ENCODE peak calls at places on chromosome 13, in five cellular contexts. A is AG04450, Z is fibroblast of the conjunctiva, O is kidney, W is NCI-H748 treated with DMSO at 0.1 percent for 48 hours. H is an unnamed sample.

GRCh38 chr13:21759911-21760310 is 89.0 kb downstream of the FGF9 start:
- DNase-seq in A (no peak), Z (no peak), O (no peak), W (no peak), H (no peak)

GRCh38 chr13:50526771-50527567 is 316.5 kb downstream of the DLEU7 start:
- DNase-seq in A (no peak), Z (no peak), O (peak), W (no peak), H (peak)

GRCh38 chr13:37194428-37194861 is 89.0 kb upstream of the CSNK1A1L start:
- DNase-seq in A (peak), Z (peak), O (no peak), W (peak), H (no peak)

GRCh38 chr13:99028890-99029289 is 51.0 kb upstream of the DOCK9 start:
- DNase-seq in A (no peak), Z (no peak), O (no peak), W (no peak), H (no peak)

GRCh38 chr13:85148009-85148408 is 651.2 kb downstream of the SLITRK6 start:
- DNase-seq in A (no peak), Z (no peak), O (no peak), W (no peak), H (peak)

GRCh38 chr13:41465215-41465907 is 8.0 kb downstream of the RGCC start:
- DNase-seq in A (peak), Z (no peak), O (peak), W (no peak), H (no peak)

GRCh38 chr13:86409466-86410241 is 610.4 kb upstream of the SLITRK6 start:
- DNase-seq in A (no peak), Z (no peak), O (no peak), W (no peak), H (no peak)

GRCh38 chr13:104315606-104316005 is 1249.4 kb upstream of the SLC10A2 start:
- DNase-seq in A (peak), Z (peak), O (no peak), W (no peak), H (no peak)

GRCh38 chr13:49386664-49387063 is 57.2 kb downstream of the CAB39L start:
- DNase-seq in A (no peak), Z (no peak), O (no peak), W (no peak), H (no peak)

GRCh38 chr13:43261018-43261417 is 237.6 kb downstream of the DNAJC15 start:
- DNase-seq in A (peak), Z (no peak), O (no peak), W (no peak), H (no peak)

GRCh38 chr13:38821753-38822551 is 135.1 kb downstream of the FREM2 start:
- DNase-seq in A (no peak), Z (no peak), O (no peak), W (no peak), H (no peak)

GRCh38 chr13:110304256-110304655 is 2.7 kb downstream of the COL4A1 start:
- DNase-seq in A (no peak), Z (no peak), O (no peak), W (no peak), H (no peak)

GRCh38 chr13:27636624-27637288 is 15.1 kb downstream of the POLR1D start:
- DNase-seq in A (no peak), Z (no peak), O (no peak), W (peak), H (no peak)

GRCh38 chr13:51644649-51645048 is 60.4 kb downstream of the WDFY2 start:
- DNase-seq in A (no peak), Z (peak), O (no peak), W (no peak), H (no peak)

GRCh38 chr13:105915451-105915850 is 620.0 kb downstream of the EFNB2 start:
- DNase-seq in A (no peak), Z (no peak), O (no peak), W (no peak), H (peak)

GRCh38 chr13:51689597-51689996 is 105.3 kb downstream of the WDFY2 start:
- DNase-seq in A (no peak), Z (no peak), O (no peak), W (no peak), H (peak)

GRCh38 chr13:91017669-91018053 is 329.8 kb upstream of the MIR17HG start:
- DNase-seq in A (no peak), Z (no peak), O (peak), W (no peak), H (no peak)